ENCODE peak calls at places on chromosomes 16 and 17, in five cellular contexts. L, P, R, S and N are unnamed samples.

GRCh38 chr16:65658339-65659275 is 536.7 kb upstream of the CDH11 start:
- DNase-seq in P (no peak), S (peak), L (peak), R (peak), N (peak)

GRCh38 chr16:31179153-31179746 is 689 bp upstream of the FUS start:
- DNase-seq in R (no peak), L (no peak), P (peak), S (no peak), N (peak)

GRCh38 chr16:54584121-54584520 is 297.5 kb upstream of the IRX3 start:
- DNase-seq in R (no peak), S (no peak), P (no peak), L (no peak), N (no peak)

GRCh38 chr17:13272296-13272695 is 254.5 kb upstream of the ELAC2 start:
- DNase-seq in S (no peak), P (no peak), R (no peak), L (no peak), N (no peak)

GRCh38 chr16:35102780-35103403 is 1643.5 kb downstream of the TP53TG3F start:
- DNase-seq in L (no peak), S (no peak), P (no peak), R (no peak), N (no peak)

GRCh38 chr16:55496509-55497145 is 12.2 kb upstream of the LPCAT2 start:
- DNase-seq in R (no peak), S (no peak), L (no peak), P (no peak), N (no peak)

GRCh38 chr16:15970202-15970601 is 20.8 kb downstream of the ABCC1 start:
- DNase-seq in R (peak), L (no peak), P (no peak), S (no peak), N (no peak)

GRCh38 chr16:56789360-56789759 is 59.4 kb downstream of the NUP93 start:
- DNase-seq in L (peak), P (peak), R (peak), S (peak), N (peak)

GRCh38 chr17:61410555-61411089 is 11.0 kb downstream of the TBX2 start:
- DNase-seq in R (no peak), P (peak), L (peak), S (peak), N (no peak)

GRCh38 chr16:78444-79145 is 570 bp downstream of the MPG start:
- DNase-seq in L (no peak), R (peak), S (peak), P (no peak), N (peak)

GRCh38 chr16:47463771-47464624 is 2.9 kb downstream of the PHKB start:
- DNase-seq in R (no peak), L (no peak), S (no peak), P (no peak), N (no peak)

GRCh38 chr16:79169239-79169638 is 431.3 kb downstream of the MAF start:
- DNase-seq in L (peak), R (no peak), P (no peak), S (no peak), N (no peak)

GRCh38 chr16:14334366-14335105 is 263.4 kb downstream of the MRTFB start:
- DNase-seq in P (no peak), R (no peak), S (peak), L (peak), N (no peak)

GRCh38 chr17:71910002-71910401 is 210.8 kb upstream of the SOX9 start:
- DNase-seq in R (no peak), S (no peak), P (no peak), L (no peak), N (no peak)

GRCh38 chr16:23131841-23132576 is 17.2 kb downstream of the USP31 start:
- DNase-seq in L (no peak), S (peak), P (no peak), R (no peak), N (no peak)

GRCh38 chr16:66116163-66116792 is 250.2 kb upstream of the CDH5 start:
- DNase-seq in R (peak), S (peak), L (peak), P (no peak), N (no peak)

GRCh38 chr17:2735896-2736295 is 13.6 kb downstream of the CCDC92B start:
- DNase-seq in P (no peak), S (no peak), R (no peak), L (no peak), N (no peak)

GRCh38 chr17:64084086-64084939 is 45.6 kb downstream of the ERN1 start:
- DNase-seq in S (peak), L (no peak), R (peak), P (no peak), N (no peak)

GRCh38 chr17:27554152-27554551 is 76.8 kb upstream of the LGALS9 start:
- DNase-seq in P (no peak), S (peak), R (no peak), L (no peak), N (no peak)

GRCh38 chr17:57284583-57284982 is 28.3 kb downstream of the MSI2 start:
- DNase-seq in S (no peak), R (no peak), L (no peak), P (no peak), N (no peak)

GRCh38 chr16:825298-826061 is 24.9 kb upstream of the GNG13 start:
- DNase-seq in S (no peak), P (no peak), L (no peak), R (no peak), N (no peak)

GRCh38 chr16:11350531-11351335 is 5.5 kb downstream of the RMI2 start:
- DNase-seq in R (peak), P (no peak), L (no peak), S (peak), N (no peak)

GRCh38 chr16:4370151-4370550 is 1.5 kb upstream of the VASN start:
- DNase-seq in S (no peak), P (no peak), R (no peak), L (no peak), N (no peak)

GRCh38 chr17:77141846-77142449 is 1.2 kb downstream of the SEC14L1 start:
- DNase-seq in R (peak), P (no peak), S (no peak), L (no peak), N (peak)

GRCh38 chr17:49110504-49110903 is 22.1 kb upstream of the B4GALNT2 start:
- DNase-seq in R (peak), P (no peak), S (no peak), L (no peak), N (peak)

GRCh38 chr17:70184770-70185169 is 15.4 kb downstream of the KCNJ2 start:
- DNase-seq in S (peak), L (peak), P (no peak), R (peak), N (peak)

GRCh38 chr16:89450537-89450936 is 39.8 kb downstream of the ANKRD11 start:
- DNase-seq in P (no peak), R (no peak), L (no peak), S (no peak), N (no peak)
- H3K27ac ChIP-seq in P (no peak), R (no peak), L (no peak), S (no peak), N (no peak)

GRCh38 chr17:41416478-41416877 is 7.9 kb downstream of the KRT37 start:
- DNase-seq in R (no peak), L (no peak), S (no peak), P (no peak), N (no peak)
- H3K27ac ChIP-seq in R (no peak), L (no peak), S (no peak), P (no peak), N (no peak)

DNA sequence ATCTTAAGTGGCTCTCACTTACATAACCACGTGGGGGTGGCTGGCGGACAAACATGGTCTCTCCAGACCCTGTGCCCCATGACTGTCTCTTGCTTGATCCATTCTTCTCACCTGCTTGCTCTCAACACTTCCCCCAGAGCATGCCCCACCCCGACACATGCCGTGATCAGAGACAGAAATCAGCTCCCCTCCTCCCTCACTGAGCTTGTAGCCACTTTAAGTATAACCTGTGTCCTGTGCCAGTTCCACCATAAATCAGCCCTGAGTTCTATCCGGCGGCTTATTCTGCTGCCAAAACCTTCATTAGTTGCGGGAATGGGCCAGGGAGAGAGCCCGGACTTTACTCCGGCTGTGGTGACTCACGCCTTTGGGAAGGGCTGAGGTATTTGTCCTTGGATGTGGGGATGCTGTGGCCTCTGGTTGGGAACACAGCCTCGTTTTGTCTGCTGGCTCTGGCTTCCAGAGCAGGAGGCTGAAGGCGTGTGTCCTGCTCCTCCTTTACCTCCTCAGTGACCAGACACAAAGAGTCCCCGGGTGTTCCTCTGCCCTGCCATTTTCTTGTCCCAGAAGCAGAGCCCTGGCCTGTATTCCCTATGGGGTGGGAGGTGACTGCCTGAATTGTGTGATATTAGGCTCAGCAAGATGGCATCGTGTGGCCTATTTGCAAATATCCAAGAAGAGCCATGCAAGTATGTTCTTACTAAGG is 21.1 kb downstream of the ANKRD40 start:
- DNase-seq in L (peak), R (peak), S (peak), P (peak), N (peak)
- H3K27ac ChIP-seq in L (no peak), R (peak), S (no peak), P (peak), N (peak)

GRCh38 chr17:67043283-67043682 is 1.1 kb upstream of the CACNG1 start:
- DNase-seq in R (no peak), L (no peak), P (no peak), S (no peak), N (no peak)
- H3K27ac ChIP-seq in R (no peak), L (no peak), P (no peak), S (no peak), N (no peak)

GRCh38 chr16:84286568-84287220 is 8.0 kb upstream of the WFDC1 start:
- DNase-seq in L (peak), R (no peak), S (peak), P (peak), N (no peak)
- H3K27ac ChIP-seq in L (no peak), R (no peak), S (no peak), P (peak), N (no peak)